ENCODE peak calls at places on chromosomes 11 and 22, in seven cellular contexts. K is naive thymus-derived CD4-positive, alpha-beta T cell; C is epithelial cell of esophagus; V is heart right ventricle; O is ovary; E is Panc1; D is brain microvascular endothelial cell. N is an unnamed sample.

GRCh38 chr11:30653606-30654005 is 67.5 kb upstream of the MPPED2 start:
- DNase-seq in K (no peak), C (no peak), V (no peak), O (no peak), E (no peak), D (no peak), N (no peak)

GRCh38 chr11:118438314-118438931 is 2.1 kb downstream of the KMT2A start:
- DNase-seq in K (peak), C (peak), V (peak), O (peak), E (no peak), D (peak), N (peak)

GRCh38 chr11:134557571-134558257 is 145.7 kb upstream of the B3GAT1 start:
- DNase-seq in K (no peak), C (no peak), V (no peak), O (no peak), E (no peak), D (no peak), N (no peak)

GRCh38 chr22:19579880-19580279 is 55.7 kb upstream of the CLDN5 start:
- DNase-seq in K (no peak), C (no peak), V (peak), O (peak), E (no peak), D (no peak), N (no peak)

GRCh38 chr22:30408388-30409101 is 11.7 kb downstream of the SEC14L2 start:
- DNase-seq in K (no peak), C (peak), V (no peak), O (no peak), E (no peak), D (peak), N (peak)

GRCh38 chr11:64305691-64306562 is 603 bp downstream of the ESRRA start:
- DNase-seq in K (peak), C (peak), V (peak), O (peak), E (no peak), D (no peak), N (peak)

GRCh38 chr22:49372530-49373288 is 455.0 kb downstream of the BRD1 start:
- DNase-seq in K (no peak), C (no peak), V (no peak), O (no peak), E (no peak), D (peak), N (no peak)

GRCh38 chr11:118537409-118537980 is 6.5 kb downstream of the TMEM25 start:
- DNase-seq in K (no peak), C (no peak), V (no peak), O (no peak), E (no peak), D (peak), N (peak)

GRCh38 chr11:111523343-111523742 is 8.8 kb downstream of the HOATZ start:
- DNase-seq in K (no peak), C (no peak), V (no peak), O (no peak), E (no peak), D (no peak), N (no peak)

GRCh38 chr11:11985016-11985715 is 23.3 kb downstream of the DKK3 start:
- DNase-seq in K (no peak), C (peak), V (no peak), O (no peak), E (no peak), D (peak), N (no peak)

GRCh38 chr11:38136887-38137286 is 1538.9 kb upstream of the RAG2 start:
- DNase-seq in K (no peak), C (no peak), V (no peak), O (no peak), E (no peak), D (no peak), N (no peak)

GRCh38 chr11:66849501-66850234 is 6.4 kb downstream of the RCE1 start:
- DNase-seq in K (no peak), C (no peak), V (no peak), O (peak), E (no peak), D (no peak), N (no peak)

GRCh38 chr22:29394931-29395581 is 6.7 kb upstream of the AP1B1 start:
- DNase-seq in K (peak), C (peak), V (peak), O (peak), E (peak), D (peak), N (peak)

GRCh38 chr11:121467965-121468364 is 15.2 kb upstream of the SORL1-AS1 start:
- DNase-seq in K (peak), C (peak), V (no peak), O (no peak), E (no peak), D (no peak), N (no peak)

GRCh38 chr11:131689049-131689925 is 318.9 kb downstream of the NTM start:
- DNase-seq in K (no peak), C (no peak), V (no peak), O (no peak), E (no peak), D (no peak), N (no peak)

GRCh38 chr11:72899238-72899637 is 85.0 kb downstream of the ATG16L2 start:
- DNase-seq in K (no peak), C (peak), V (no peak), O (no peak), E (no peak), D (no peak), N (no peak)

GRCh38 chr11:72901374-72901773 is 87.2 kb downstream of the ATG16L2 start:
- DNase-seq in K (no peak), C (no peak), V (no peak), O (no peak), E (no peak), D (no peak), N (no peak)

GRCh38 chr11:72896431-72896830 is 82.2 kb downstream of the ATG16L2 start:
- DNase-seq in K (no peak), C (no peak), V (no peak), O (no peak), E (no peak), D (no peak), N (no peak)

GRCh38 chr11:72897506-72897905 is 83.3 kb downstream of the ATG16L2 start:
- DNase-seq in K (no peak), C (peak), V (no peak), O (no peak), E (peak), D (no peak), N (no peak)
- H3K4me3 ChIP-seq in K (no peak), C (no peak), V (no peak), O (no peak), E (no peak), D (no peak), N (no peak)

GRCh38 chr11:46330887-46331652 is 16.2 kb upstream of the DGKZ start:
- DNase-seq in K (peak), C (no peak), V (no peak), O (no peak), E (no peak), D (no peak), N (no peak)
- H3K4me3 ChIP-seq in K (peak), C (no peak), V (no peak), O (no peak), E (no peak), D (no peak), N (no peak)

GRCh38 chr22:37333724-37334460 is 51.6 kb downstream of the CYTH4 start:
- DNase-seq in K (no peak), C (no peak), V (no peak), O (no peak), E (no peak), D (no peak), N (no peak)

GRCh38 chr22:37334461-37334858 is 52.2 kb downstream of the CYTH4 start:
- DNase-seq in K (no peak), C (no peak), V (no peak), O (no peak), E (no peak), D (no peak), N (no peak)

GRCh38 chr22:37336474-37337028 is 54.2 kb downstream of the CYTH4 start:
- DNase-seq in K (no peak), C (no peak), V (no peak), O (no peak), E (no peak), D (no peak), N (no peak)

GRCh38 chr22:37335819-37336199 is 53.5 kb downstream of the CYTH4 start:
- DNase-seq in K (no peak), C (no peak), V (no peak), O (no peak), E (no peak), D (no peak), N (no peak)

GRCh38 chr22:37334859-37335818 is 52.8 kb downstream of the CYTH4 start:
- DNase-seq in K (no peak), C (no peak), V (no peak), O (no peak), E (no peak), D (no peak), N (no peak)
- H3K4me3 ChIP-seq in K (no peak), C (no peak), V (no peak), O (no peak), E (peak), D (peak), N (no peak)

GRCh38 chr11:47305734-47306483 is 36.0 kb downstream of the MADD start:
- DNase-seq in K (no peak), C (peak), V (peak), O (no peak), E (no peak), D (peak), N (no peak)

GRCh38 chr11:47299078-47299477 is 29.1 kb downstream of the MADD start:
- DNase-seq in K (no peak), C (no peak), V (no peak), O (no peak), E (no peak), D (no peak), N (no peak)

GRCh38 chr11:47306484-47306844 is 36.5 kb downstream of the MADD start:
- DNase-seq in K (no peak), C (no peak), V (no peak), O (no peak), E (no peak), D (no peak), N (no peak)

GRCh38 chr11:47308050-47308823 is 38.3 kb downstream of the MADD start:
- DNase-seq in K (no peak), C (no peak), V (no peak), O (no peak), E (no peak), D (no peak), N (no peak)

GRCh38 chr11:47302853-47303252 is 32.9 kb downstream of the MADD start:
- DNase-seq in K (no peak), C (no peak), V (no peak), O (no peak), E (no peak), D (no peak), N (no peak)
- H3K4me3 ChIP-seq in K (no peak), C (no peak), V (no peak), O (no peak), E (no peak), D (no peak), N (no peak)

GRCh38 chr11:88335284-88335683 is 2.3 kb downstream of the CTSC start:
- DNase-seq in K (no peak), C (no peak), V (no peak), O (no peak), E (no peak), D (no peak), N (no peak)
- H3K4me3 ChIP-seq in K (peak), C (peak), V (no peak), O (no peak), E (peak), D (peak), N (no peak)

GRCh38 chr22:31752096-31752847 is 1.5 kb upstream of the DEPDC5 start:
- DNase-seq in K (no peak), C (no peak), V (no peak), O (no peak), E (no peak), D (no peak), N (no peak)
- H3K4me3 ChIP-seq in K (no peak), C (no peak), V (no peak), O (no peak), E (peak), D (no peak), N (no peak)

GRCh38 chr11:113979427-113979826 is 4.5 kb downstream of the HTR3A start:
- DNase-seq in K (no peak), C (no peak), V (no peak), O (no peak), E (no peak), D (no peak), N (no peak)
- H3K4me3 ChIP-seq in K (no peak), C (no peak), V (no peak), O (no peak), E (no peak), D (no peak), N (no peak)

GRCh38 chr22:25396615-25397200 is 167.8 kb upstream of the GRK3 start:
- DNase-seq in K (no peak), C (no peak), V (no peak), O (no peak), E (no peak), D (no peak), N (no peak)

GRCh38 chr22:25399649-25400151 is 164.8 kb upstream of the GRK3 start:
- DNase-seq in K (no peak), C (no peak), V (no peak), O (no peak), E (no peak), D (no peak), N (peak)

GRCh38 chr22:25395915-25396314 is 168.6 kb upstream of the GRK3 start:
- DNase-seq in K (no peak), C (no peak), V (no peak), O (no peak), E (no peak), D (no peak), N (no peak)

GRCh38 chr22:25395468-25395867 is 169.0 kb upstream of the GRK3 start:
- DNase-seq in K (no peak), C (no peak), V (no peak), O (no peak), E (no peak), D (no peak), N (no peak)

GRCh38 chr22:25397616-25398015 is 166.9 kb upstream of the GRK3 start:
- DNase-seq in K (no peak), C (no peak), V (no peak), O (no peak), E (no peak), D (no peak), N (no peak)
- H3K4me3 ChIP-seq in K (no peak), C (no peak), V (no peak), O (no peak), E (no peak), D (no peak), N (no peak)

DNA sequence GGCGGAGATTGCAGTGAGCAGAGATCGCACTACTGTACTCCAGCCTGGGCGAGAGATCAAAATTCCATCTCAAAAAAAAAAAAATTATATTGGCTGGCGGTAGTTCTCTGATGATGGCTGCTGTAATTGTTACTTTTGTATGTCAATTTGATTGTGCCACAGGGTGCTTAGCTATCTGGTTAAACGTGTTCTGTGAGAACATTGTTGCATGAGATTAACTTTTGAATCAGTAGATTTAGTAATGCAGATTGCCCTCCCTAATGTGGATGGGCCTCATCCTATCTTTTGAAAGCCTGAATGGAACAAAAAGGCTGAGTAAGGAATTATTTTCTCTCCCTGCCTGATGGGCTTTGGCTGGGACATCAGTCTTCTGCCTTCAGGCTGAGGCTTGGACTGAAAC is 654.2 kb downstream of the OPCML start:
- DNase-seq in K (no peak), C (peak), V (no peak), O (no peak), E (no peak), D (no peak), N (no peak)
- H3K4me3 ChIP-seq in K (no peak), C (no peak), V (no peak), O (no peak), E (no peak), D (no peak), N (no peak)